ENCODE peak calls at places on chromosomes 3 and 15, in six cellular contexts. C is NAMALWA, Q is islet precursor cell, J is skeletal muscle cell, Y is Right ventricle myocardium superior, E is endothelial cell. P is an unnamed sample.

GRCh38 chr3:110968076-110968475 is 103.5 kb upstream of the NECTIN3 start:
- DNase-seq in Q (no peak), J (no peak), E (no peak), Y (no peak), C (peak), P (no peak)

GRCh38 chr3:152779649-152780048 is 55.3 kb upstream of the P2RY1 start:
- DNase-seq in J (no peak), Q (peak), Y (no peak), E (no peak), C (no peak), P (no peak)

GRCh38 chr15:98743177-98743576 is 94.8 kb downstream of the IGF1R start:
- DNase-seq in Q (no peak), Y (no peak), E (no peak), J (no peak), C (no peak), P (no peak)

GRCh38 chr15:66241301-66241700 is 12.2 kb downstream of the MEGF11 start:
- DNase-seq in Y (no peak), Q (no peak), E (no peak), C (peak), J (no peak), P (no peak)

GRCh38 chr3:13174011-13174802 is 101.0 kb upstream of the IQSEC1 start:
- DNase-seq in C (no peak), J (no peak), Q (peak), E (no peak), Y (no peak), P (no peak)

GRCh38 chr3:15409774-15410173 is 17.6 kb downstream of the METTL6 start:
- DNase-seq in Q (no peak), C (no peak), J (no peak), E (no peak), Y (no peak), P (no peak)

GRCh38 chr3:5192568-5193319 is 5.2 kb downstream of the EDEM1 start:
- DNase-seq in J (no peak), C (peak), Q (no peak), Y (no peak), E (no peak), P (no peak)

GRCh38 chr3:130395916-130396315 is 50.4 kb downstream of the COL6A5 start:
- DNase-seq in C (no peak), E (no peak), J (peak), Q (peak), Y (no peak), P (no peak)

GRCh38 chr3:62926494-62926893 is 51.3 kb upstream of the CADPS start:
- DNase-seq in E (peak), J (no peak), Y (no peak), Q (peak), C (no peak), P (no peak)

GRCh38 chr15:41546846-41547786 is 3.1 kb upstream of the RPAP1 start:
- DNase-seq in E (no peak), J (no peak), C (no peak), Q (no peak), Y (peak), P (no peak)

GRCh38 chr3:140570602-140571001 is 107.3 kb upstream of the TRIM42 start:
- DNase-seq in Q (no peak), J (no peak), Y (no peak), C (no peak), E (no peak), P (no peak)

GRCh38 chr3:112378989-112379692 is 46.2 kb downstream of the CD200 start:
- DNase-seq in Q (no peak), C (no peak), E (no peak), J (peak), Y (no peak), P (peak)

GRCh38 chr3:185708392-185708791 is 116.5 kb downstream of the IGF2BP2 start:
- DNase-seq in E (no peak), C (no peak), J (no peak), Q (no peak), Y (no peak), P (no peak)

GRCh38 chr15:67779160-67780111 is 45.9 kb upstream of the SKOR1 start:
- DNase-seq in Y (no peak), J (no peak), Q (no peak), C (no peak), E (no peak), P (no peak)

GRCh38 chr3:133670525-133670995 is 8.8 kb upstream of the TOPBP1 start:
- DNase-seq in Q (no peak), Y (no peak), J (no peak), C (no peak), E (no peak), P (no peak)

GRCh38 chr15:27834684-27835083 is 264.4 kb downstream of the OCA2 start:
- DNase-seq in J (no peak), Q (no peak), Y (no peak), E (no peak), C (no peak), P (no peak)

GRCh38 chr3:72590732-72591192 is 257.5 kb downstream of the SHQ1 start:
- DNase-seq in Y (no peak), E (no peak), J (no peak), C (no peak), Q (peak), P (no peak)

GRCh38 chr3:194472290-194472920 is 14.4 kb downstream of the ATP13A3 start:
- DNase-seq in C (peak), J (peak), Y (no peak), E (no peak), Q (no peak), P (peak)

GRCh38 chr3:161423911-161424522 is 52.7 kb upstream of the SPTSSB start:
- DNase-seq in Q (no peak), E (no peak), J (no peak), C (peak), Y (no peak), P (no peak)

GRCh38 chr15:64461577-64462162 is 1.3 kb downstream of the ZNF609 start:
- DNase-seq in J (no peak), E (peak), Q (peak), C (peak), Y (no peak), P (no peak)

GRCh38 chr3:157233923-157234322 is 74.0 kb upstream of the CCNL1 start:
- DNase-seq in J (no peak), C (no peak), Y (no peak), E (no peak), Q (no peak), P (no peak)

GRCh38 chr15:83164409-83165404 is 42.9 kb downstream of the HDGFL3 start:
- DNase-seq in Q (no peak), E (no peak), C (no peak), J (peak), Y (no peak), P (peak)

GRCh38 chr15:76163429-76164020 is 103.7 kb downstream of the TMEM266 start:
- DNase-seq in J (no peak), Q (peak), E (no peak), C (no peak), Y (peak), P (peak)

GRCh38 chr3:123365450-123366143 is 83.3 kb downstream of the ADCY5 start:
- DNase-seq in Y (no peak), E (peak), J (no peak), Q (peak), C (peak), P (no peak)

GRCh38 chr3:190089711-190090110 is 31.0 kb downstream of the P3H2 start:
- DNase-seq in J (no peak), C (no peak), Q (no peak), Y (no peak), E (no peak), P (no peak)

GRCh38 chr15:43828061-43828657 is 1.4 kb downstream of the WDR76 start:
- DNase-seq in Q (no peak), E (no peak), Y (no peak), J (no peak), C (peak), P (no peak)

GRCh38 chr3:105367406-105368213 is 901 bp downstream of the ALCAM start:
- DNase-seq in J (no peak), Y (peak), C (peak), E (peak), Q (peak), P (no peak)

GRCh38 chr3:11335056-11335608 is 62.9 kb downstream of the ATG7 start:
- DNase-seq in Y (no peak), C (peak), E (peak), Q (no peak), J (peak), P (peak)

P was measured in AG04450.